ENCODE peak calls at places on chromosomes 5 and 9, in four cellular contexts. G is endothelial cell of umbilical vein, D is breast epithelium, K is HCT116. M is an unnamed sample.

GRCh38 chr5:128338649-128339048 is 199.4 kb downstream of the FBN2 start:
- DNase-seq in K (no peak), D (no peak), G (no peak), M (no peak)

GRCh38 chr9:124880501-124880900 is 18.6 kb downstream of the ARPC5L start:
- DNase-seq in G (no peak), D (no peak), K (no peak), M (no peak)

GRCh38 chr9:110975969-110976368 is 62.3 kb downstream of the LPAR1 start:
- DNase-seq in G (no peak), D (no peak), K (no peak), M (no peak)

GRCh38 chr5:91797581-91797980 is 414.5 kb upstream of the ARRDC3 start:
- DNase-seq in D (no peak), K (no peak), G (no peak), M (no peak)

GRCh38 chr9:10921671-10922070 is 308.9 kb upstream of the PTPRD start:
- DNase-seq in G (no peak), K (no peak), D (no peak), M (no peak)

GRCh38 chr5:171418316-171418981 is 998 bp upstream of the FGF18 start:
- DNase-seq in G (peak; percentile 69), K (peak; percentile 61), D (peak; percentile 59), M (no peak)

GRCh38 chr5:109486200-109486804 is 76.5 kb upstream of the PJA2 start:
- DNase-seq in K (no peak), D (no peak), G (no peak), M (no peak)

GRCh38 chr9:77587851-77588250 is 60.3 kb downstream of the GNA14 start:
- DNase-seq in D (no peak), G (no peak), K (no peak), M (no peak)

GRCh38 chr5:171419663-171420428 is 399 bp downstream of the FGF18 start:
- DNase-seq in K (no peak), G (no peak), D (no peak), M (no peak)

GRCh38 chr9:26260238-26260637 is 582.0 kb upstream of the TUSC1 start:
- DNase-seq in G (peak; percentile 62), K (no peak), D (no peak), M (no peak)

GRCh38 chr9:88852794-88853193 is 138.5 kb upstream of the S1PR3 start:
- DNase-seq in K (peak; percentile 2), D (no peak), G (peak; percentile 92), M (no peak)

GRCh38 chr5:13985736-13986418 is 41.4 kb upstream of the DNAH5 start:
- DNase-seq in G (peak; percentile 92), K (peak; percentile 13), D (peak; percentile 24), M (no peak)

GRCh38 chr5:123518111-123518510 is 6.1 kb downstream of the CSNK1G3 start:
- DNase-seq in K (no peak), G (no peak), D (no peak), M (no peak)

GRCh38 chr5:14174235-14174636 is 31.1 kb downstream of the TRIO start:
- DNase-seq in D (no peak), G (peak; percentile 57), K (no peak), M (no peak)

GRCh38 chr9:86685556-86685955 is 261.8 kb downstream of the GAS1 start:
- DNase-seq in K (no peak), D (no peak), G (no peak), M (no peak)

GRCh38 chr9:111961011-111961410 is 64.4 kb downstream of the UGCG start:
- DNase-seq in K (no peak), G (peak; percentile 45), D (no peak), M (no peak)

GRCh38 chr9:23587903-23588302 is 238.1 kb downstream of the ELAVL2 start:
- DNase-seq in G (no peak), K (no peak), D (no peak), M (no peak)

GRCh38 chr5:134258896-134259295 is 33.0 kb upstream of the PPP2CA start:
- DNase-seq in G (no peak), K (no peak), D (no peak), M (no peak)

GRCh38 chr5:137629646-137630045 is 106.2 kb downstream of the KLHL3 start:
- DNase-seq in D (no peak), G (peak; percentile 60), K (peak; percentile 51), M (no peak)

GRCh38 chr5:6714221-6715041 is 1.2 kb downstream of the TENT4A start:
- DNase-seq in D (peak; percentile 17), K (no peak), G (peak; percentile 12), M (no peak)

GRCh38 chr9:89609426-89610006 is 4.7 kb downstream of the GADD45G start:
- DNase-seq in K (no peak), G (no peak), D (no peak), M (no peak)

GRCh38 chr5:154386952-154387629 is 58.7 kb upstream of the SAP30L start:
- DNase-seq in D (no peak), K (no peak), G (no peak), M (no peak)

GRCh38 chr5:150070277-150070638 is 16.1 kb downstream of the CSF1R start:
- DNase-seq in G (no peak), K (no peak), D (no peak), M (no peak)

GRCh38 chr9:135903358-135903656 is 4.0 kb downstream of the CAMSAP1 start:
- DNase-seq in D (no peak), K (no peak), G (no peak), M (no peak)

GRCh38 chr5:90949469-90950358 is 391.1 kb downstream of the ADGRV1 start:
- DNase-seq in G (no peak), K (no peak), D (no peak), M (no peak)

GRCh38 chr9:72898360-72898759 is 54.5 kb downstream of the ALDH1A1 start:
- DNase-seq in G (no peak), D (no peak), K (no peak), M (no peak)

GRCh38 chr9:72894342-72894741 is 58.5 kb downstream of the ALDH1A1 start:
- DNase-seq in K (no peak), G (no peak), D (no peak), M (no peak)

GRCh38 chr9:72897069-72897649 is 55.7 kb downstream of the ALDH1A1 start:
- DNase-seq in G (no peak), K (no peak), D (no peak), M (no peak)

GRCh38 chr9:72895122-72895521 is 57.7 kb downstream of the ALDH1A1 start:
- DNase-seq in D (no peak), G (no peak), K (no peak), M (no peak)

DNA sequence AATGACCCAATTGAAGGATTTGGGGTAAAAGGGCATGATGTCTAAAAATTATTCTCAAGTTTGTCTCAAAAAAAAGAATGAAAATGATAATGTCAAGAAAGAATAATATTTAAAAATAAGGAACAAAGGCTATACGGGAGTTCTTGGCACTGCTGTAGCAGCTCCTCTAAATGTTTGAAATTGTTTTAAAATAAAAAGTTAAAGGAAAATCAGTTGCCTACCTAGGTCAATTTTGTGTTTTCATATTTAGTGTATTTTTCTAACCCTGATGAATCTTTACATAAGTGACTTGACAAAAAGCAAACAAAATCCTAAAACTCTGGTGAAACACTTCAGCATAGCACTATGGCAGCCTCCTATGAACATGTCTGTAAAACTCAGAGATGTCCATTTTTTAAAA is 56.4 kb downstream of the ALDH1A1 start:
- DNase-seq in D (no peak), G (no peak), K (no peak), M (no peak)
- TF ChIP-seq POLR2AphosphoS5 in D (no peak), G (no peak), K (no peak), M (no peak)

GRCh38 chr9:94014066-94014654 is 59.0 kb upstream of the BARX1 start:
- DNase-seq in D (no peak), G (peak; percentile 35), K (no peak), M (no peak)

GRCh38 chr9:94016744-94017143 is 61.6 kb upstream of the BARX1 start:
- DNase-seq in K (no peak), G (no peak), D (no peak), M (no peak)

GRCh38 chr9:94005272-94005901 is 50.2 kb upstream of the BARX1 start:
- DNase-seq in G (no peak), K (no peak), D (no peak), M (no peak)

GRCh38 chr9:94014845-94015244 is 59.7 kb upstream of the BARX1 start:
- DNase-seq in G (no peak), D (no peak), K (no peak), M (no peak)

GRCh38 chr9:94011134-94011533 is 56.0 kb upstream of the BARX1 start:
- DNase-seq in G (no peak), D (no peak), K (no peak), M (no peak)
- TF ChIP-seq POLR2AphosphoS5 in G (no peak), D (no peak), K (no peak), M (no peak)

DNA sequence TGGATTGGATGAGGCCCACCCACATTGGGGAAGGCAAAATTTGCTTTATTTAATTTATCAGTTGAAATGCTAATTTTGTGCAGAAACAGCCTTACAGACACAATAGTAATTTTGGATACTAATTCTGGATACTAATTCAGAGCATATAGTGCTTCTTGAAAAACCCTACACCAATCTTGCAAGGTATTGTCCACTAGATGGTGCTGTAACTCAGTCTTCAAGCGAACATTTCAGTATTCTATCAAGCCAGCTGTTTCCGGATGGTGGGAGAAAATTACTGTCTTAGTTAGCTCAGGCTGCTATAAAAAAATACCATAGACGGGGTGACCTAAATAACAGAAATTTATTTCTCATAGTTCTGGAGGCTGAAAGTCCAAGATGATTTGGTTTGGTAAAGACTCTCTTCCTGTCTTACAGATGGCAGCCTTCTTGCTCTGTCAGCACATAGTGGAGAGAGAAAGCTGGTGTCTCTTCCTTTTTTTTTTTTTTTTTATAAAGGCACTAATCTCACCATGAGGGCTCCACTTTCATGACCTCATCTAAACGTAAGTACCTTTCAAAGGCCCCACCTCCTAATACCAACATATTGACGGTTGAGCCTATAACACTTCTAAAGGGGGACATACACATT is 1306.5 kb upstream of the CDH9 start:
- DNase-seq in D (no peak), G (peak; percentile 41), K (no peak), M (peak; percentile 59)
- TF ChIP-seq POLR2AphosphoS5 in D (no peak), G (no peak), K (no peak), M (no peak)

DNA sequence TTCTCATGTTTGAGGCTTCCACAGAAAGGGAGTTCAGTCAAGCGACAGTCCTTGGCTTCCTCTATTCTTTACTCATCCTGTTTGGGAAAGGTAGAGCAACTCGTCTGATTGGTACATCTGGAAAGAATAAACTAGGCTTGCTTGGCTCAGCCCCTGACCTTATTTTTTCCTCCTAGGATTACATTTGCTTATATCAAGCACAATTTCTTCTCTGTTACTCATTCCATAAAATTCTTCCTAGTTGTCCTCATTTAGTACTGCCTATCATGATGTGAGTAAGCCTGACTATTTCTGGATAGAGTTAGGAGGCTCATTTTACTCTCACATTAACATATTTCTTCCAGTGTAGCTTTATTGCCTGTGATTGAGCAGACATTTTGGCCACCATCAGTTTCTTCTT is 10.9 kb upstream of the CARNMT1 start:
- DNase-seq in K (no peak), G (no peak), D (no peak), M (no peak)
- TF ChIP-seq POLR2AphosphoS5 in K (no peak), G (no peak), D (no peak), M (no peak)

M was measured in SK-N-MC.